ENCODE peak calls at places on chromosome 1, in seven cellular contexts. S, N, X, P, E, O and K are unnamed samples.
A peak's percentile ranks its signal among the peaks of the same experiment; 100 is the strongest.

GRCh38 chr1:150622219-150622975 is 7.0 kb downstream of the ENSA start:
- DNase-seq in S (no peak), N (no peak), O (no peak), E (peak; percentile 46), P (no peak), X (no peak), K (no peak)

GRCh38 chr1:119947468-119947867 is 51.2 kb upstream of the ADAM30 start:
- DNase-seq in P (no peak), E (no peak), N (no peak), X (no peak), O (no peak), S (no peak), K (no peak)

GRCh38 chr1:81439046-81439823 is 361.5 kb upstream of the ADGRL2 start:
- DNase-seq in X (no peak), P (no peak), O (no peak), E (no peak), N (peak; percentile 19), S (no peak), K (no peak)

GRCh38 chr1:98028800-98029199 is 108.0 kb upstream of the DPYD start:
- DNase-seq in P (no peak), N (no peak), E (no peak), O (no peak), X (no peak), S (no peak), K (no peak)

GRCh38 chr1:15851251-15852035 is 3.9 kb downstream of the SPEN start:
- DNase-seq in X (no peak), E (no peak), O (no peak), N (no peak), P (no peak), S (no peak), K (peak; percentile 22)

GRCh38 chr1:52572387-52572786 is 19.5 kb upstream of the TUT4 start:
- DNase-seq in S (no peak), O (no peak), P (no peak), E (no peak), X (no peak), N (no peak), K (no peak)

GRCh38 chr1:9774744-9775679 is 48.8 kb downstream of the CLSTN1 start:
- DNase-seq in N (no peak), S (no peak), E (peak; percentile 27), X (no peak), P (no peak), O (no peak), K (no peak)

GRCh38 chr1:230895452-230895851 is 27.1 kb upstream of the C1orf198 start:
- DNase-seq in N (no peak), E (no peak), S (no peak), X (no peak), O (no peak), P (no peak), K (no peak)

GRCh38 chr1:68168545-68169065 is 63.7 kb downstream of the WLS start:
- DNase-seq in P (no peak), N (no peak), S (no peak), E (no peak), X (no peak), O (no peak), K (no peak)

GRCh38 chr1:3495776-3496745 is 41.6 kb downstream of the ARHGEF16 start:
- DNase-seq in P (no peak), S (no peak), X (no peak), O (no peak), N (no peak), E (no peak), K (no peak)
- TF ChIP-seq JUND in P (no peak), S (no peak), X (no peak), O (no peak), N (no peak), E (no peak), K (no peak)

DNA sequence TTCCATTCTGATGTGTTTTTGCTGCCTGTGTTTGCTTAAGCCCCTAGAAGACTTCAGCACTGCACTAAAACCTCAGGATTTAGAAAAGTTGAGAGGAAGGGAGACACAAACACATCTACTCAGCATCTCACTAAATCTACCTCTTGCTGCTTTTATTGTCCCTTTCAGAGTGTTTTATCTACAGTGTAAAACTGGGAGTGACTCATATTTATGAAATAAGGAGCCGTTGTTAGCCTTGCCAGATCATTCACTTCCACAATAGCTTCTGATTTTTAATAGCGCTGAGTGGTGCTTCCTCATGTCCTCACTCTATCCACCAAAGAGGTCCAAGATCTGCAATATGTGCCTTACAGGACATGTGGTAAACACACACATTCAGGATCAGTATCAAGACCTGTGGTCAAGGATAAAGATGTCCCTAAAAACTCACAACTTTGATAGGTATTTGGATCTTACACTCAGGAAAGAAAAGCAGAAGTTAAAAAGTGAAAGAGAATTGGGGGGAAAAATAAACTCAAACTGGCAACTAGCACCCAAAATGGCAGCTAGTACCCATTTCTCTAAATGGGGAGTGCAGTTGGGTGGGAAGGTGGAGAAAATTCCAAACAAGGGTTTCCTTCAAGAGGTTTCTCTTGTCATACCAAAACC is 16.1 kb downstream of the DUSP10 start:
- DNase-seq in E (no peak), O (no peak), P (no peak), S (no peak), N (no peak), X (no peak), K (no peak)
- TF ChIP-seq JUND in E (peak; percentile 26), O (peak; percentile 12), P (no peak), S (no peak), N (no peak), X (no peak), K (no peak)

DNA sequence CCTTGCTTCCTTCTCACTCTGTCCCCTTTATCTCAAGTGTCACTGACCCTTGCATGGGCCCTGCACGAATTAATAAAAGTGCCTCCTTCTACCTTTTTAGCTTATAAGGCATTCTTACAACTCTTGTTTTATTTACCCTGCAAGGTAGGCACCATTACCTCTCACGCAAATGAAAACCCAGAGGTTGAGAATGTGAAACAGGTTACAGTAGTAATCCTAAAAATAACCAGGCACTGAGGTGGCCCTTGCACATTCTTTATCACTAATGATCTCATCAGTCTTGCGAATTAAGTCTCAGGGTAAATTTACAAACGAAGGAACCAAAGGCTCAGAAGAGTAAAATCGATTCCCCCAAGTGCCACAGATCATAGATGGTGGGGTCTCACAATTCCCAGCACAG is 3.7 kb downstream of the GLIS1 start:
- DNase-seq in O (no peak), P (no peak), X (no peak), E (no peak), N (no peak), S (no peak), K (no peak)
- TF ChIP-seq JUND in O (no peak), P (no peak), X (no peak), E (no peak), N (no peak), S (no peak), K (no peak)

GRCh38 chr1:70674981-70675685 is 264.1 kb downstream of the CTH start:
- DNase-seq in N (no peak), P (no peak), X (no peak), S (no peak), E (peak; percentile 17), O (no peak), K (no peak)
- TF ChIP-seq JUND in N (no peak), P (no peak), X (no peak), S (no peak), E (no peak), O (no peak), K (no peak)

DNA sequence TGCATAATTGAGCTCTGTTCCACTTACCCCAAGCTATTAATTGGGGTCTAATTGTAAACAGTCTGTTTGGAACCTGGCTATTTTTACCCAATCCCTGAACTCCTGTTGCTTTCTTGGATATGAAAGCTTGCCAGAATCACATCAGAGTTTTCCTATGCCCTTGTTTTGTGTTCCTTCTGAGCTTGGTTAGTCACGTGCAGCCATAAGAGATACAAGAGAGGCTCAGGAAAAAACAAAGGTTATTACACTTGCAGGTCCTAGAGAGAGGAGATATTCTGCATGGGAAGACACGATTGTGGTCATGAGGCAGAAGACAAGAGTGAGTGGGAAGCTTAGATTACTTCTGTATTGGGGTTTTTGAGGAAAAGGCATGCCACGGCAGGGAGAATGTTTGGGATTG is 46.0 kb upstream of the RGL1 start:
- DNase-seq in O (no peak), S (no peak), X (no peak), P (no peak), E (no peak), N (no peak), K (no peak)
- TF ChIP-seq JUND in O (no peak), S (no peak), X (no peak), P (no peak), E (no peak), N (no peak), K (no peak)

DNA sequence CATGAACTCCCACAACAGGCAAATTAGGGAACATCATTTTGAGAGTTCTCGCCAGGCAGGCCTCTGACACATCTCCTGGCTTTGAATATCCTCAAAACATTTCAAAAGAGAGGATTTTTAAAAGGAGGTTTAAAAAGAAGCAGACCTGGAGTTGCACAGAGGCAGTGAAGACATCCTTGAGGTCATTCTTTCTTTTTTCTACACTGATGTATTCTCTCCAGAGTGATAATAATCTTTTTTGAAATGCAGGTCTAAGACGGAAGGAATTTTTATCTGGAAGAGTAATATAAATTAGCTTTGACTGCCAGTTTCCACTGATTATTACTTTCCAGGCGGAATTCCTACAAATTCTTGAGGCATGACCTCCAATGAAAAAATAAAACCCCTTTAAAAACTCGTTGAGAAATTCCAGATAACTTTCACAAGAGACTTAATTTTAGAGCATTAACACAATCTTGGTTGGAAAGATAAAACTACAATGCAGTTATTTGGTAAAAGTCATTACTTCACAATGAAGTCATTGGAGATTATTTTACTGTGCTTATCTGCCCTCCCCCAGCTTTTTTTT is 125.0 kb downstream of the LYPLAL1 start:
- DNase-seq in P (no peak), E (no peak), S (no peak), X (no peak), N (no peak), O (no peak), K (no peak)
- TF ChIP-seq JUND in P (no peak), E (no peak), S (no peak), X (no peak), N (no peak), O (peak; percentile 98), K (no peak)

DNA sequence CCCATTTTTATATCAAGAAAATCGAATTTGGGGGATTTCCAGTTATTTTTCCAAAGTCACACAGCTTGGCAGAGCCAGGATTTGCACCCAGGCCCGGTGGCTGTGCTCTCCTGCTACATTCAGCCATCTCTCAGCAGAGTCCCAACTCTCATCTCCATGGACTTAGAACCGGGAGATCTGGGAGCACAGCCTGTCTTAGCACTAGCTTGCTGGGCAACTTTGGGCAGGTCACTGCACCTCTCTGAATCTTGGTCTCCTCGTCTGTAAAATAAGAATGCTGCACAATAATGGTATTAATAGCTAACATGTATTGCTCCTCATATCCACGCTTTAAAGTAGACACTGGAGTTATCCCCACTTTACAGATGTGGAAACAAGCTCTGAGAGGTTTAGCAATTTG is 47.8 kb upstream of the PAX7 start:
- DNase-seq in P (no peak), O (no peak), N (no peak), E (no peak), S (no peak), X (no peak), K (no peak)
- TF ChIP-seq JUND in P (no peak), O (no peak), N (no peak), E (no peak), S (no peak), X (no peak), K (no peak)

GRCh38 chr1:32094721-32095521 is 12.9 kb upstream of the KPNA6 start:
- DNase-seq in E (no peak), S (no peak), N (no peak), P (no peak), X (no peak), O (no peak), K (no peak)
- TF ChIP-seq JUND in E (no peak), S (no peak), N (no peak), P (no peak), X (no peak), O (no peak), K (no peak)

GRCh38 chr1:159923203-159924024 is 1.9 kb downstream of the TAGLN2 start:
- DNase-seq in X (peak; percentile 50), P (no peak), S (peak; percentile 60), N (peak; percentile 68), E (peak; percentile 76), O (no peak), K (peak; percentile 82)
- TF ChIP-seq JUND in X (no peak), P (no peak), S (no peak), N (no peak), E (peak; percentile 55), O (no peak), K (no peak)